ENCODE peak calls at places on chromosomes 11 and 22, in seven cellular contexts. B is HL-60; T is CD8-positive, alpha-beta T cell; S is neural progenitor cell; V is breast epithelium; I is aorta; M is Karpas-422. D is an unnamed sample.
A peak's percentile ranks its signal among the peaks of the same experiment; 100 is the strongest.

GRCh38 chr11:126476977-126477376 is 121.5 kb downstream of the ST3GAL4 start:
- DNase-seq in B (no peak), T (no peak), S (no peak), V (no peak), I (no peak), M (no peak), D (no peak)

GRCh38 chr11:66720223-66720898 is 8.7 kb downstream of the SPTBN2 start:
- DNase-seq in B (peak; percentile 49), T (peak; percentile 4), S (peak; percentile 79), V (peak; percentile 85), I (no peak), M (peak; percentile 85), D (peak; percentile 52)

GRCh38 chr11:132177106-132177505 is 806.7 kb downstream of the NTM start:
- DNase-seq in B (no peak), T (no peak), S (peak; percentile 67), V (no peak), I (no peak), M (no peak), D (no peak)

GRCh38 chr11:103326070-103326794 is 217.0 kb downstream of the DYNC2H1 start:
- DNase-seq in B (peak; percentile 20), T (no peak), S (peak; percentile 69), V (no peak), I (peak; percentile 71), M (peak; percentile 95), D (no peak)

GRCh38 chr22:43239102-43239875 is 52.4 kb upstream of the TTLL12 start:
- DNase-seq in B (no peak), T (no peak), S (no peak), V (no peak), I (no peak), M (no peak), D (no peak)

GRCh38 chr11:40285520-40285919 is 1173.9 kb downstream of the LRRC4C start:
- DNase-seq in B (no peak), T (no peak), S (no peak), V (no peak), I (no peak), M (no peak), D (no peak)

GRCh38 chr11:113137735-113138529 is 176.5 kb upstream of the TTC12 start:
- DNase-seq in B (no peak), T (no peak), S (no peak), V (no peak), I (no peak), M (no peak), D (no peak)

GRCh38 chr22:31569126-31569525 is 72.8 kb downstream of the SFI1 start:
- DNase-seq in B (no peak), T (no peak), S (no peak), V (no peak), I (no peak), M (no peak), D (no peak)

GRCh38 chr11:7072401-7073028 is 16.3 kb upstream of the RBMXL2 start:
- DNase-seq in B (no peak), T (no peak), S (no peak), V (no peak), I (no peak), M (no peak), D (no peak)

GRCh38 chr11:63762662-63763505 is 5.7 kb downstream of the ZFTA start:
- DNase-seq in B (no peak), T (no peak), S (peak; percentile 90), V (no peak), I (peak; percentile 83), M (no peak), D (peak; percentile 73)

GRCh38 chr11:26878959-26879581 is 114.8 kb upstream of the FIBIN start:
- DNase-seq in B (no peak), T (no peak), S (no peak), V (no peak), I (no peak), M (no peak), D (no peak)

GRCh38 chr11:96185220-96185768 is 157.7 kb downstream of the MAML2 start:
- DNase-seq in B (no peak), T (no peak), S (no peak), V (no peak), I (no peak), M (peak; percentile 65), D (no peak)

GRCh38 chr11:96186806-96187205 is 156.2 kb downstream of the MAML2 start:
- DNase-seq in B (no peak), T (no peak), S (no peak), V (no peak), I (no peak), M (no peak), D (no peak)

GRCh38 chr11:96188625-96189006 is 154.4 kb downstream of the MAML2 start:
- DNase-seq in B (no peak), T (no peak), S (no peak), V (no peak), I (no peak), M (no peak), D (no peak)

GRCh38 chr11:96189351-96189750 is 153.6 kb downstream of the MAML2 start:
- DNase-seq in B (no peak), T (no peak), S (no peak), V (no peak), I (no peak), M (no peak), D (no peak)

DNA sequence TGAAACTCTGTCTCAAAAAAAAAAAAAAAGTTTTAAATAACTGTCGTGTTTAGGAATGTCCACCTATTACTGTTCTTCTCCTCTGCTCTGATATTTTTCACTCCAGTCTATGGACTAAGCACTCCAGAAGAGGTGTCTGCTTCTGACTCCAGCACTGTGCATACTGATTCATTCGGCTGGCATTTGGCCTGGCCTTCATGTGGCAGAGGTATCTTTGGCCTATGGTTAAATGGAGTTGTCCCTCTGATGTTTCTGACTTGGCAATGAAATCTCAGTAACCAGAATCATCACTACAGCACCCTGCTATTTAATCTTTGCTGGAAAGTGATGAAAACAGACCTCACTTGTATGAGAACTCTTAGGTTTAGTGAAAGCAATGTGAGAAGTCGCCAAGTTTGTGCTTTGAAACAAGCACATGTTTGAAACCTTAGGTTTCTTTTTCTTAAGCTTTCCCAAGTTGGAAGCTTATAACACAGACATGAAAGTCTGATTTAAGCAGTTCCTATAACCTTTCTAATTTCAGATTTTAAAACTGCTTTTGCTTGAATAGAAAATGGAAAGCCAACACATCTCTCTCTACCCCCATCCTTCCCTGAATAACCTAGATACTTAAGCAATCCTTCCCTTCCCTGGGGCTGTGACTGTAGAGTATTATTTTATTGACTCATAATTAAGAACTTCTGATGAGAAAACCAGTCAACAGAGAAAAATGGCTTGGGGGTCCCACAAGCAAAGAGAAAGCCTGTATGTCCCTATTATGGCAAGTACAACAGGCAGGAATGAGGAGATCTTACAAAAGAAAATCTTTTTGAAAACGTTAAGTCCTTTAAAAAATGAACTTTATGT is 155.0 kb downstream of the MAML2 start:
- DNase-seq in B (no peak), T (no peak), S (no peak), V (no peak), I (peak; percentile 87), M (no peak), D (peak; percentile 7)
- H3K27ac ChIP-seq in B (no peak overlapping the region), T (no peak overlapping the region), S (no peak overlapping the region), V (peak overlapping the region; percentile 82), I (peak overlapping the region; percentile 3), M (no peak overlapping the region), D (peak overlapping the region; percentile 9)

DNA sequence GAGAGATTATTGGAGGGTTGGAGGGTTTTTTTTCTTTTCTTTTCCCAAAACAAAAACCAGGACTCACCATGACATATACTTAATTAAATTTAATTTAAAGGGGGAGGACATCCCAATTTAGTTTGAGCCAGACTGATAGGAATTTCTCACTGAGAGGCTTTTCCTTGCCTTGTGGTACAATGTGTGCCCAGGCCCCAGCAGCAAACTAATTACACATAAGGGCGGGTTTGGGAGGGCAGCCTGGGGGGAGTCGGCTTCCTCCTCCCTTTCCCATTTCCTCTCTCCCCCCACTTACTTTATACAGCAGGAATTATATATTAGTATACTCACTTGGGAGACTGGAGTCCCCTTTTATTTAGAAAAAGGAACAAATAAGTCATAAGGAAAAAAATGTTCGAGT is 2.9 kb downstream of the TEAD1 start:
- DNase-seq in B (no peak), T (no peak), S (peak; percentile 56), V (peak; percentile 45), I (no peak), M (no peak), D (no peak)
- H3K27ac ChIP-seq in B (no peak overlapping the region), T (no peak overlapping the region), S (no peak overlapping the region), V (peak overlapping the region; percentile 98), I (no peak overlapping the region), M (no peak overlapping the region), D (no peak overlapping the region)

DNA sequence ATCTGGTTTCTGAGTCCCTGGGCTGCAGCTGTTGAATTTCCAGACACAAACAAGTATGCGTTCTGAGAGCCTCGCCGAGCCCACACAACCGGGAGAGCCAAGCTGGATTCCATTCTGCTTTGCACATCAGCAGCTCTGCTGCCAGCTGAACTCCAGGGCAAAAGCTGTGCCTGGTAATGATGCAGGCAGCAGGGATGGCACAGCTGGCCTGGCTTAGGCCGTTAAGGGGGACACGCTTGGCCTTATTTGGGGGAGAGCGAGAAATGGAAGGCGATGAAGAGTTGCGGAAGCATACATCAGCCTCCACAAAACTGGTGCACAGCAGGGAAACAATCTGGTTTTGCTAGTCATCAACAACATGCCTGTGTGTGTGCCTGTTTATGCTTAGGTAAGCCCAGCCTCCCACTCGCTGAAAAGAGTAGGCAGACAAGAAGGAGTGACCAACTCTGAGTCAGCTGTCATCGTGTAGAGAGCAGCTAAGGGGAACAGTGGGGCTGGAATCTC is 25.1 kb downstream of the ADAMTS8 start:
- DNase-seq in B (no peak), T (no peak), S (no peak), V (peak; percentile 79), I (peak; percentile 89), M (no peak), D (peak; percentile 35)
- H3K27ac ChIP-seq in B (no peak overlapping the region), T (no peak overlapping the region), S (no peak overlapping the region), V (peak overlapping the region; percentile 63), I (peak overlapping the region; percentile 15), M (no peak overlapping the region), D (peak overlapping the region; percentile 90)

GRCh38 chr22:35972559-35972958 is 56.1 kb downstream of the RBFOX2 start:
- DNase-seq in B (no peak), T (no peak), S (no peak), V (no peak), I (no peak), M (no peak), D (no peak)

GRCh38 chr22:35973388-35973787 is 55.2 kb downstream of the RBFOX2 start:
- DNase-seq in B (no peak), T (no peak), S (no peak), V (no peak), I (no peak), M (no peak), D (no peak)

GRCh38 chr22:35967046-35967397 is 61.6 kb downstream of the RBFOX2 start:
- DNase-seq in B (no peak), T (no peak), S (no peak), V (no peak), I (no peak), M (no peak), D (no peak)

GRCh38 chr22:35970601-35971417 is 57.8 kb downstream of the RBFOX2 start:
- DNase-seq in B (no peak), T (no peak), S (no peak), V (no peak), I (no peak), M (no peak), D (no peak)

DNA sequence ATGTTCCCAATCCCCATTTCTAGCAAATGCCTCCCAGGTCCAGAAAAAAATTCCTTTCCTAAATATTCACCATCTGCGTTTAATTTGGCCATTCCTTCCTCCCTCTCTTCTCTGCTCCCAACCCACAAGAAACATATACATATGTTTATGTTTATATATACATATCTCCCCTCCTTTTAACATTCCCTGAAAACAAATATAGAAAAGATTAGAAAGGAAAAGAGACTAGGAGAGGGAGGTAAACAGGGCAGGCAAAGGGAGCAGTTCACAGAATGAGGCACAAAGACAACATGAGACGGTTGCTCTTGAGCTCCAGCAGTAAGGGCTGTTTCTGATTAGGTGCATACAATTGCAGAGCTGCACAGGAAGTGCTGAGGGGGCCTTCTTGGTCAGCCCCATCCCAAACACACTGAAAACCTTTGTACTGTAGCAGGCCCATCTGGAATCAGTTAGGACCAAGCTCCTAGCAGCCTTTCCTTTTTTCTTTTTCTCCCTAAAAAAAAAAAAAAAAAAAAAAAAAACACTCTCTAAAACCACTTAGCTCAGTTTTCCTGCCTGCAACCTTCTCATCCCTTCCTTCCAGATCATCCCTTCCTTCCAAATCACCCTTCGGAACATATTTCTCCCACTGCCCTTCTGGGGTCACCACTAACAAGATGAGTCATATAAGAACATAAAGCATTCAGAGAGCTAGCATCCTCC is 57.1 kb downstream of the RBFOX2 start:
- DNase-seq in B (no peak), T (no peak), S (no peak), V (peak; percentile 33), I (no peak), M (no peak), D (no peak)
- H3K27ac ChIP-seq in B (no peak overlapping the region), T (no peak overlapping the region), S (no peak overlapping the region), V (peak overlapping the region; percentile 94), I (peak overlapping the region; percentile 80), M (no peak overlapping the region), D (peak overlapping the region; percentile 22)